ENCODE peak calls at places on chromosomes 6 and 20, in four cellular contexts. S, G, M and E are unnamed samples.

GRCh38 chr6:78268591-78268990 is 598.8 kb upstream of the IRAK1BP1 start:
- DNase-seq in S (no peak), G (peak), M (no peak), E (no peak)

GRCh38 chr6:4651831-4652467 is 124.3 kb upstream of the CDYL start:
- DNase-seq in S (no peak), G (no peak), M (no peak), E (no peak)

GRCh38 chr20:51678041-51678697 is 90.0 kb downstream of the ATP9A start:
- DNase-seq in S (no peak), G (no peak), M (no peak), E (no peak)

GRCh38 chr6:121297699-121298098 is 36.6 kb downstream of the TBC1D32 start:
- DNase-seq in S (no peak), G (no peak), M (no peak), E (no peak)

GRCh38 chr20:53828673-53829085 is 235.0 kb upstream of the ZNF217 start:
- DNase-seq in S (no peak), G (peak), M (no peak), E (peak)

GRCh38 chr6:166308769-166309589 is 787 bp upstream of the PRR18 start:
- DNase-seq in S (peak), G (no peak), M (peak), E (no peak)

GRCh38 chr6:151763938-151764680 is 43.4 kb upstream of the ESR1 start:
- DNase-seq in S (peak), G (peak), M (peak), E (peak)

GRCh38 chr6:163500105-163500504 is 85.6 kb downstream of the QKI start:
- DNase-seq in S (no peak), G (no peak), M (no peak), E (no peak)

GRCh38 chr6:134689676-134690447 is 260.0 kb downstream of the ALDH8A1 start:
- DNase-seq in S (no peak), G (no peak), M (no peak), E (no peak)

GRCh38 chr6:6191476-6191875 is 129.0 kb downstream of the F13A1 start:
- DNase-seq in S (no peak), G (no peak), M (no peak), E (peak)

GRCh38 chr20:34713194-34713943 is 9.2 kb downstream of the TP53INP2 start:
- DNase-seq in S (no peak), G (peak), M (no peak), E (peak)

GRCh38 chr20:32037929-32038328 is 14.1 kb upstream of the HCK start:
- DNase-seq in S (no peak), G (peak), M (no peak), E (no peak)

GRCh38 chr6:115814907-115815306 is 245.8 kb downstream of the FRK start:
- DNase-seq in S (no peak), G (no peak), M (no peak), E (no peak)